ENCODE peak calls at places on chromosomes 5 and 9, in four cellular contexts. X is activated B cell treated with CpG ODN at 0.5 μM for 24 hours, E is neural progenitor cell, Y is MCF 10A. C is an unnamed sample.

GRCh38 chr5:348726-349125 is 27.2 kb downstream of the AHRR start:
- DNase-seq in E (no peak), X (no peak), Y (no peak), C (no peak)

GRCh38 chr5:113281194-113281593 is 153.6 kb downstream of the TSSK1B start:
- DNase-seq in Y (no peak), E (no peak), X (no peak), C (no peak)

GRCh38 chr5:112643339-112643971 is 94.2 kb upstream of the APC start:
- DNase-seq in X (no peak), E (no peak), Y (no peak), C (no peak)

GRCh38 chr9:5493597-5494511 is 16.5 kb upstream of the PDCD1LG2 start:
- DNase-seq in E (no peak), Y (peak), X (no peak), C (no peak)

GRCh38 chr9:122354536-122355199 is 16.2 kb upstream of the PTGS1 start:
- DNase-seq in E (no peak), X (no peak), Y (no peak), C (no peak)

GRCh38 chr5:16464664-16465543 is 696 bp downstream of the ZNF622 start:
- DNase-seq in X (no peak), E (no peak), Y (no peak), C (peak)

GRCh38 chr9:109794361-109795012 is 14.5 kb downstream of the PALM2AKAP2 start:
- DNase-seq in E (peak), Y (no peak), X (no peak), C (no peak)

GRCh38 chr5:72234265-72234700 is 85.8 kb downstream of the MRPS27 start:
- DNase-seq in Y (peak), X (no peak), E (no peak), C (peak)

GRCh38 chr5:161847896-161848510 is at the start of gene GABRA1:
- DNase-seq in E (peak), X (no peak), Y (no peak), C (no peak)

GRCh38 chr5:36444582-36444999 is 142.9 kb upstream of the RANBP3L start:
- DNase-seq in E (no peak), X (no peak), Y (peak), C (no peak)

GRCh38 chr9:80899208-80899607 is 790.1 kb downstream of the TLE1 start:
- DNase-seq in Y (peak), X (no peak), E (no peak), C (no peak)

GRCh38 chr9:108396193-108396592 is 459.6 kb downstream of the ACTL7B start:
- DNase-seq in X (no peak), E (no peak), Y (no peak), C (no peak)

GRCh38 chr5:66810747-66811355 is 214.7 kb downstream of the MAST4 start:
- DNase-seq in E (peak), Y (no peak), X (no peak), C (no peak)

GRCh38 chr5:132322266-132322665 is 28.1 kb downstream of the SLC22A4 start:
- DNase-seq in Y (no peak), E (peak), X (no peak), C (no peak)

GRCh38 chr5:152568101-152568500 is 163.0 kb upstream of the NMUR2 start:
- DNase-seq in X (no peak), E (no peak), Y (no peak), C (no peak)

GRCh38 chr5:140362875-140363630 is 3.1 kb downstream of the SLC4A9 start:
- DNase-seq in E (peak), Y (peak), X (peak), C (peak)

GRCh38 chr5:10633271-10634049 is 69.6 kb downstream of the ANKRD33B start:
- DNase-seq in X (no peak), Y (no peak), E (no peak), C (no peak)

GRCh38 chr5:59218424-59219045 is 635.7 kb downstream of the RAB3C start:
- DNase-seq in X (no peak), E (no peak), Y (peak), C (no peak)

DNA sequence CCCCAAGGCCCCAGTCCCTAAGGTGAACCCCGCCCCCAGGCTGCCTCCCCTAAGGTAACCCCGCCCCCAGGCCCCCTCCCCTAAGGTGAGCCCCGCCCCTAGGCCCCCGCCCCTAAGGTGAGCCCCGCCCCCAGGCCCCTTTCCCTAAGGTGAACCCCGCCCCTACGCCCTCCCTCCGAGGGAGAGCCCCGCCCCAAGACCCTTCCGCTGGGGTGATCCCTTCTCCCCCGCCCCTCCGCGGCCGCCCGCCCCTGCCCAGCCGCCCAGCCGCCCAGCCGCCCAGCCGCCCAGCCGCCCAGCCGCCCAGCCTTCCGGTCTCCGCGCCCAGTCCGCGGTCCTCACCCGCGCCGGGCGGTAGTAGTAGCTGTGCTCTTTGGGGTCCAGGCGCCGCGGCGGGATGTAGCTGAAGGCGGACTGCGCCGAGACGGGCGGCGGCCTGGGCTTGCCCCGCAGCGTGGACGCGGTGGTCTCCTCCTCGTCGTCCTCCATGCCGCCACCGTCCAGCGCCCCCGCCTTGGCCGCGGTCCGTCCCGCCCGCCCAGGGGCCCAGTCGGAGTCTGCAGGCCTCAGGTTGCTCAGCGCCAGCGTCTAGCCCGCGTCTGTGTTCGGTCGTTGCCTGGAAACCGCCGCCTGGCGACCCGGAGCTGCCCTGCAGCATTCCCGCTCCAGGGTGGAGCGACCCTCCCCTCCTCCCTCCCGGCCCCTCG is at the start of gene CFAP90:
- DNase-seq in X (peak), Y (no peak), E (peak), C (no peak)
- TF ChIP-seq CTCF in X (no peak), Y (no peak), E (peak), C (no peak)

GRCh38 chr5:120803282-120803681 is 339.2 kb downstream of the PRR16 start:
- DNase-seq in E (no peak), Y (peak), X (no peak), C (no peak)
- TF ChIP-seq CTCF in E (peak), Y (peak), X (no peak), C (no peak)

GRCh38 chr5:159419567-159419966 is 89.3 kb upstream of the IL12B start:
- DNase-seq in E (no peak), Y (peak), X (no peak), C (no peak)
- TF ChIP-seq CTCF in E (peak), Y (no peak), X (no peak), C (no peak)

GRCh38 chr9:134661791-134662142 is 20.2 kb downstream of the COL5A1 start:
- DNase-seq in E (no peak), X (no peak), Y (peak), C (no peak)

GRCh38 chr9:134661299-134661698 is 19.7 kb downstream of the COL5A1 start:
- DNase-seq in X (no peak), E (no peak), Y (no peak), C (no peak)

GRCh38 chr9:134659688-134660131 is 18.1 kb downstream of the COL5A1 start:
- DNase-seq in E (no peak), Y (no peak), X (no peak), C (no peak)

GRCh38 chr9:134662143-134662876 is 20.7 kb downstream of the COL5A1 start:
- DNase-seq in X (no peak), E (no peak), Y (peak), C (no peak)

DNA sequence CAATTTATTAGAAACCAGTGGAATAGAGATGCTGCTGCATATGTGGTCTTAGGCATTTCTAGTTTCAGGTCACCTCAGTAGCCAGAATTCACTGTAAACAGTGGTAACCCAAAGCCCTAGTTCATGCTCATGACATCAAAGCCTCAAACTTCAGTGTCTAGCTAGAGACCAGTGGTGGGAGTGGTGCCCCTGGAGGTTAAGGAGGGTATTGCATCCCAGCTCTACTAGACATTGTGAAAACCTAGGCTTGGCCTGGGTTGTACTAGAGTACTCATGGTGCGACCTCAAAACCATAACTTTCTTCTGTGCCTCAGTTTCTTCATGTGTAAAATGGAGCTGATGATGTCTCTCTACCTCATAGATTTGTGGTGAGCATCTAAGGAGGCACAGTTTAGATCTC is 18.8 kb downstream of the COL5A1 start:
- DNase-seq in E (no peak), X (no peak), Y (no peak), C (no peak)
- TF ChIP-seq CTCF in E (peak), X (no peak), Y (peak), C (no peak)

DNA sequence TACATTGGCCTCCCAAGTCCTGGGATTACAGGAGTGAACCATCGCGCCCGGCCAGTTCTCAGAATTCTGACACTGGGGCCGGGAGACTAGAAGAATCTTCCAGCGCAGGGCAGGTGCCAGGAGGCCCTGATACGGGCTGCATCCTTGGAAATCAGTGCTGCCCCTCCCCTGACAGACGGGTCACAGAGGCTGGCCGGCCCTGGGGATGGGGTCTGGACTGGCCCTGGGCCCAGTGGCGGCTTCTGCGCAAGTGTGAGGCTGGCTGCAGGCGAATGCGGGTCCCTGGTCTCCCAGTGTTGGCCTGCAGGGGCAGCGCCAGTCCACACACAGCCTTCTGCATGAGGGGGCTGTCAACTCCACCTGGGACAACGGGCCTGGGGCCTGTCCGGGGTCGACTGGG is 831 bp upstream of the TBC1D9B start:
- DNase-seq in Y (no peak), E (peak), X (no peak), C (no peak)
- TF ChIP-seq CTCF in Y (no peak), E (peak), X (no peak), C (no peak)

GRCh38 chr9:90774682-90775081 is 26.9 kb upstream of the SYK start:
- DNase-seq in X (peak), Y (no peak), E (no peak), C (no peak)
- TF ChIP-seq CTCF in X (no peak), Y (no peak), E (no peak), C (no peak)

GRCh38 chr5:110045153-110045552 is 355.4 kb downstream of the MAN2A1 start:
- DNase-seq in E (no peak), X (no peak), Y (peak), C (no peak)
- TF ChIP-seq CTCF in E (peak), X (no peak), Y (no peak), C (no peak)